ENCODE peak calls at places on chromosomes 3 and 15, in eight cellular contexts. M is activated CD4-positive, alpha-beta T cell treated with anti-CD3 and anti-CD28 coated beads, Interleukin-2, amount 50 U/mL, for 4 hours; Y is NCI-H2107; X is glutamatergic neuron; E is NT2/D1; C is nucleus accumbens; V is GM12891; F is endothelial cell of umbilical vein. I is an unnamed sample.

GRCh38 chr3:135868801-135869200 is 96.7 kb upstream of the PPP2R3A start:
- DNase-seq in M (no peak), Y (no peak), X (no peak), E (no peak), C (no peak), V (no peak), F (no peak), I (no peak)

GRCh38 chr3:118628704-118629341 is 405.8 kb downstream of the IGSF11 start:
- DNase-seq in M (no peak), Y (no peak), X (peak), E (peak), C (peak), V (peak), F (peak), I (peak)

GRCh38 chr3:27910456-27910855 is 188.3 kb upstream of the EOMES start:
- DNase-seq in M (no peak), Y (no peak), X (no peak), E (no peak), C (no peak), V (no peak), F (no peak), I (peak)

GRCh38 chr3:190385835-190386688 is 1.9 kb upstream of the CLDN16 start:
- DNase-seq in M (no peak), Y (no peak), X (no peak), E (no peak), C (no peak), V (no peak), F (peak), I (no peak)

GRCh38 chr15:48962662-48963523 is 826 bp downstream of the SHC4 start:
- DNase-seq in M (no peak), Y (no peak), X (peak), E (no peak), C (no peak), V (peak), F (peak), I (peak)

GRCh38 chr3:5162102-5162501 is 25.4 kb upstream of the EDEM1 start:
- DNase-seq in M (no peak), Y (no peak), X (no peak), E (no peak), C (no peak), V (no peak), F (no peak), I (no peak)

GRCh38 chr3:101042996-101043686 is 49.9 kb upstream of the ABI3BP start:
- DNase-seq in M (no peak), Y (no peak), X (no peak), E (no peak), C (no peak), V (no peak), F (no peak), I (no peak)

GRCh38 chr3:130609166-130609574 is 92.2 kb downstream of the COL6A6 start:
- DNase-seq in M (no peak), Y (no peak), X (no peak), E (no peak), C (no peak), V (no peak), F (no peak), I (peak)

GRCh38 chr15:48002772-48003171 is 118.0 kb upstream of the SLC24A5 start:
- DNase-seq in M (no peak), Y (no peak), X (no peak), E (no peak), C (no peak), V (no peak), F (no peak), I (no peak)

GRCh38 chr3:73069775-73070444 is 8.5 kb downstream of the EBLN2 start:
- DNase-seq in M (no peak), Y (no peak), X (no peak), E (no peak), C (no peak), V (no peak), F (no peak), I (no peak)

GRCh38 chr3:128496602-128497304 is 3.8 kb upstream of the GATA2 start:
- DNase-seq in M (no peak), Y (no peak), X (peak), E (no peak), C (no peak), V (no peak), F (peak), I (no peak)

GRCh38 chr3:21561472-21561871 is 189.5 kb downstream of the ZNF385D start:
- DNase-seq in M (no peak), Y (no peak), X (no peak), E (no peak), C (no peak), V (no peak), F (no peak), I (no peak)

GRCh38 chr15:90465930-90466567 is 63.7 kb upstream of the CRTC3 start:
- DNase-seq in M (no peak), Y (no peak), X (no peak), E (no peak), C (no peak), V (no peak), F (peak), I (no peak)

GRCh38 chr15:41940441-41940857 is 31.9 kb downstream of the EHD4 start:
- DNase-seq in M (peak), Y (no peak), X (no peak), E (no peak), C (no peak), V (no peak), F (peak), I (no peak)

GRCh38 chr15:101781927-101782326 is 21.4 kb upstream of the OR4F6 start:
- DNase-seq in M (no peak), Y (no peak), X (no peak), E (no peak), C (no peak), V (no peak), F (no peak), I (no peak)

GRCh38 chr3:87462228-87462627 is 185.8 kb upstream of the POU1F1 start:
- DNase-seq in M (no peak), Y (no peak), X (no peak), E (no peak), C (no peak), V (no peak), F (no peak), I (no peak)

GRCh38 chr15:81194723-81195122 is 2.0 kb upstream of the IL16 start:
- DNase-seq in M (no peak), Y (no peak), X (no peak), E (no peak), C (no peak), V (no peak), F (no peak), I (no peak)

GRCh38 chr3:126537730-126538281 is 13.9 kb downstream of the CHST13 start:
- DNase-seq in M (no peak), Y (no peak), X (peak), E (no peak), C (no peak), V (no peak), F (no peak), I (no peak)

GRCh38 chr3:35635931-35636683 is 3.2 kb upstream of the ARPP21 start:
- DNase-seq in M (no peak), Y (no peak), X (no peak), E (no peak), C (no peak), V (no peak), F (no peak), I (no peak)

GRCh38 chr15:22839046-22839705 is 710 bp downstream of the NIPA2 start:
- DNase-seq in M (no peak), Y (no peak), X (no peak), E (no peak), C (no peak), V (no peak), F (peak), I (no peak)

GRCh38 chr3:50525987-50526386 is 22.6 kb upstream of the CACNA2D2 start:
- DNase-seq in M (peak), Y (no peak), X (no peak), E (peak), C (no peak), V (peak), F (no peak), I (no peak)